ENCODE peak calls at places on chromosomes 6 and 20, in six cellular contexts. G is heart left ventricle, X is DND-41, D is foreskin fibroblast, F is lower lobe of right lung, R is small intestine. S is an unnamed sample.
A peak's percentile ranks its signal among the peaks of the same experiment; 100 is the strongest.

GRCh38 chr6:32815115-32815514 is 1.7 kb downstream of the HLA-DOB start:
- DNase-seq in G (no peak), X (no peak), D (no peak), F (no peak), R (no peak), S (no peak)

GRCh38 chr6:47302043-47302442 is 7.7 kb downstream of the TNFRSF21 start:
- DNase-seq in G (no peak), X (no peak), D (no peak), F (no peak), R (no peak), S (no peak)

GRCh38 chr6:77962070-77962469 is 309.2 kb downstream of the MEI4 start:
- DNase-seq in G (no peak), X (no peak), D (no peak), F (no peak), R (no peak), S (no peak)

GRCh38 chr6:9140181-9140580 is 704.8 kb upstream of the SLC35B3 start:
- DNase-seq in G (no peak), X (no peak), D (no peak), F (peak; percentile 44), R (no peak), S (no peak)

GRCh38 chr6:54185885-54186284 is 74.6 kb downstream of the MLIP start:
- DNase-seq in G (no peak), X (no peak), D (no peak), F (no peak), R (no peak), S (no peak)

GRCh38 chr20:10653593-10654288 is 20.1 kb downstream of the JAG1 start:
- DNase-seq in G (peak; percentile 53), X (no peak), D (peak; percentile 31), F (no peak), R (peak; percentile 20), S (no peak)

GRCh38 chr6:137092018-137092417 is 47.3 kb upstream of the IL20RA start:
- DNase-seq in G (no peak), X (no peak), D (no peak), F (no peak), R (peak; percentile 97), S (no peak)

GRCh38 chr6:157108923-157109322 is 214.4 kb downstream of the TMEM242 start:
- DNase-seq in G (no peak), X (no peak), D (no peak), F (no peak), R (no peak), S (no peak)

GRCh38 chr20:49610701-49611538 is 43.0 kb upstream of the PTGIS start:
- DNase-seq in G (peak; percentile 72), X (peak; percentile 69), D (no peak), F (peak; percentile 90), R (peak; percentile 82), S (no peak)

GRCh38 chr20:35598899-35599775 is 16.5 kb upstream of the SPAG4 start:
- DNase-seq in G (no peak), X (no peak), D (no peak), F (no peak), R (peak; percentile 74), S (no peak)

GRCh38 chr6:130848945-130849344 is 21.7 kb downstream of the SMLR1 start:
- DNase-seq in G (no peak), X (peak; percentile 43), D (no peak), F (no peak), R (no peak), S (no peak)

GRCh38 chr6:169959129-169960002 is 207.9 kb downstream of the ERMARD start:
- DNase-seq in G (no peak), X (no peak), D (no peak), F (peak; percentile 60), R (peak; percentile 35), S (no peak)

GRCh38 chr6:2739335-2739734 is 11.4 kb downstream of the MYLK4 start:
- DNase-seq in G (no peak), X (no peak), D (peak; percentile 32), F (no peak), R (no peak), S (peak; percentile 36)

GRCh38 chr6:160972111-160972510 is 19.5 kb upstream of the MAP3K4 start:
- DNase-seq in G (no peak), X (no peak), D (peak; percentile 86), F (no peak), R (no peak), S (peak; percentile 83)

GRCh38 chr6:126377594-126378153 is 37.8 kb downstream of the CENPW start:
- DNase-seq in G (no peak), X (no peak), D (no peak), F (no peak), R (no peak), S (no peak)

DNA sequence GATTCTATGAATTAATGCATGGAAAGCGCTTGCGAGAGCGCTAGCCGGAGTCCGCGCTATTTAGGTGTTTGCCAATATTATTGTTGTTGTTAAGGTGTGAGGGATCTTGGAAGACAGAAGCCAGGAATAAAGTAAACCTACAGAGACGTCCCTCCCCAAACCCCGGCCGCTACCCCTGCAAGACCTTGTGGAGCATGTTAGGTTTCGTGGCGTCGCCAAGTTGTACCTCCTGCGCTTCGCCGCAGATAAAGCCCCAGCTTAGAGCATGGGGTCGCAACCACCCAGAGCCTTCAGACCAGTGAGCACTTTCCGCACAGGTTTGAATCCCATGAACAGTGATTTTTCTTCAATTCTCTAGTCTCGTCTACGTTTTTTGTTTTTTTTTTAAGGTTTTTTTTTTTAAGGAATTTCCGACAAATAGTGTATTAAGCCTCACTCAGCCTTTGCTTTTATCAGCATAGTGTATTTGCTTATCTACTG is 16.9 kb upstream of the ZSCAN9 start:
- DNase-seq in G (no peak), X (no peak), D (no peak), F (no peak), R (no peak), S (no peak)
- H3K4me3 ChIP-seq in G (peak overlapping the region; percentile 21), X (no peak overlapping the region), D (peak overlapping the region; percentile 53), F (peak overlapping the region; percentile 45), R (no peak overlapping the region), S (peak overlapping the region; percentile 40)

GRCh38 chr6:147207851-147208754 is 3.9 kb downstream of the STXBP5 start:
- DNase-seq in G (no peak), X (no peak), D (no peak), F (no peak), R (no peak), S (no peak)
- H3K4me3 ChIP-seq in G (peak overlapping the region; percentile 4), X (no peak overlapping the region), D (peak overlapping the region; percentile 95), F (no peak overlapping the region), R (no peak overlapping the region), S (no peak overlapping the region)

DNA sequence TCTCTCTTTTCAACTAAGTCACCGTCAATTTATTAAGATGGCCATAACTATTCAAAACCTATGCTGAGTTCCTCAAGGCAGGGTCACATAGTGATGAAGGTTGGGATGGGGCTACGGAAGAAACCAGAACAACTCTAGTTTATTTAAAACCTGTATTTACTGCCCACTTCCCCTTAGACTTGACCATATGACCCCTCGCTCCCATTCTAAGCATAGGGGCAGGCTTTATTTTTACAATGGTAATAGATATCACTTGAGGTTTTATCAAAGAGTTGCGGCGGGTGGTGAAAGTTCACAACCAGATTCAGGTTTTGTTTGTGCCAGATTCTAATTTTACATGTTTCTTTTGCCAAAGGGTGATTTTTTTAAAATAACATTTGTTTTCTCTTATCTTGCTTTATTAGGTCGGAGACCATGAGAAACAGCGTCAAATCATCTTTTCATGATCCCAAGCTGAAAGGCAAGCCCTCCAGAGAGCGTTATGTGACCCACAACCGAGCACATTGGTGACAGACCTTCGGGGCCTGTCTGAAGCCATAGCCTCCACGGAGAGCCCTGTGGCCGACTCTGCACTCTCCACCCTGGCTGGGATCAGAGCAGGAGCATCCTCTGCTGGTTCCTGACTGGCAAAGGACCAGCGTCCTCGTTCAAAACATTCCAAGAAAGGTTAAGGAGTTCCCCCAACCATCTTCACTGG is 5.5 kb downstream of the EDN1 start:
- DNase-seq in G (no peak), X (no peak), D (no peak), F (no peak), R (no peak), S (no peak)
- H3K4me3 ChIP-seq in G (no peak overlapping the region), X (no peak overlapping the region), D (peak overlapping the region; percentile 16), F (peak overlapping the region; percentile 56), R (no peak overlapping the region), S (no peak overlapping the region)

DNA sequence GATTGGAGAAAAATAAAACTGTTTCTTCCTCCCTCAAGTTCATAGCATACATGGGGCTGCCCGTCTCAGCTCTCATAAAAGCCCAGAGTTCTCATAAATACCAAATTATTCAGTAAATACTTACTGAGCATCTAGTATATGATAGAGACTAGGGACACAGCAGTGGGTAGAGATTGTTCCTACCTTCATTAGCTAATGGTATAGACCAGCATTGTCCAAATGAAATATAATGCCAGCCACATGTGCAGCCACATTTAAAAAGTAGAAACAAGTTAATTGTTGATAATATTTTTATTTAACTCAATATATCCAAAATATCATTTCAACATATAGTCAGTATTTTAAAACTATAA is 1.1 kb downstream of the TTLL9 start:
- DNase-seq in G (no peak), X (no peak), D (no peak), F (no peak), R (no peak), S (no peak)
- H3K4me3 ChIP-seq in G (no peak overlapping the region), X (no peak overlapping the region), D (no peak overlapping the region), F (no peak overlapping the region), R (no peak overlapping the region), S (no peak overlapping the region)

GRCh38 chr6:41288025-41288777 is 1.7 kb upstream of the TREM1 start:
- DNase-seq in G (no peak), X (no peak), D (peak; percentile 13), F (no peak), R (peak; percentile 53), S (no peak)
- H3K4me3 ChIP-seq in G (no peak overlapping the region), X (no peak overlapping the region), D (no peak overlapping the region), F (no peak overlapping the region), R (no peak overlapping the region), S (no peak overlapping the region)

GRCh38 chr6:40588070-40588384 is 863 bp upstream of the LRFN2 start:
- DNase-seq in G (no peak), X (no peak), D (no peak), F (no peak), R (no peak), S (no peak)
- H3K4me3 ChIP-seq in G (peak overlapping the region; percentile 43), X (peak overlapping the region; percentile 62), D (no peak overlapping the region), F (peak overlapping the region; percentile 50), R (peak overlapping the region; percentile 42), S (peak overlapping the region; percentile 28)

GRCh38 chr6:49782293-49783181 is 4.5 kb downstream of the PGK2 start:
- DNase-seq in G (no peak), X (no peak), D (no peak), F (no peak), R (no peak), S (no peak)
- H3K4me3 ChIP-seq in G (no peak overlapping the region), X (no peak overlapping the region), D (no peak overlapping the region), F (no peak overlapping the region), R (no peak overlapping the region), S (no peak overlapping the region)

GRCh38 chr6:37491161-37491829 is 8.4 kb downstream of the CCDC167 start:
- DNase-seq in G (no peak), X (no peak), D (no peak), F (peak; percentile 43), R (no peak), S (no peak)

GRCh38 chr6:37493047-37493995 is 6.4 kb downstream of the CCDC167 start:
- DNase-seq in G (no peak), X (no peak), D (no peak), F (peak; percentile 47), R (no peak), S (no peak)

GRCh38 chr6:37490466-37491015 is 9.2 kb downstream of the CCDC167 start:
- DNase-seq in G (no peak), X (no peak), D (no peak), F (no peak), R (no peak), S (no peak)

GRCh38 chr6:37491830-37492208 is 7.9 kb downstream of the CCDC167 start:
- DNase-seq in G (no peak), X (no peak), D (no peak), F (peak; percentile 23), R (no peak), S (no peak)

GRCh38 chr6:37492236-37493046 is 7.3 kb downstream of the CCDC167 start:
- DNase-seq in G (no peak), X (no peak), D (no peak), F (peak; percentile 2), R (no peak), S (no peak)
- H3K4me3 ChIP-seq in G (no peak overlapping the region), X (no peak overlapping the region), D (no peak overlapping the region), F (no peak overlapping the region), R (no peak overlapping the region), S (no peak overlapping the region)

S was measured in HFF-Myc.